ENCODE peak calls at places on chromosomes 7 and 10, in seven cellular contexts. L, T, S, X, Y, O and D are unnamed samples.

GRCh38 chr7:90551036-90551435 is 45.1 kb upstream of the CDK14 start:
- DNase-seq in L (no peak), X (no peak), Y (no peak), O (no peak), S (no peak), T (no peak), D (no peak)

GRCh38 chr7:55016061-55016745 is 2.6 kb upstream of the EGFR start:
- DNase-seq in L (no peak), O (no peak), S (no peak), T (no peak), Y (no peak), X (no peak), D (no peak)

GRCh38 chr7:140400381-140400780 is 2.1 kb upstream of the SLC37A3 start:
- DNase-seq in O (no peak), L (no peak), X (no peak), T (no peak), S (no peak), Y (no peak), D (no peak)

GRCh38 chr10:69179089-69179742 is 818 bp upstream of the SUPV3L1 start:
- DNase-seq in X (no peak), O (no peak), L (peak), Y (peak), S (peak), T (no peak), D (no peak)

GRCh38 chr10:5887641-5888040 is 2.1 kb downstream of the ANKRD16 start:
- DNase-seq in O (no peak), Y (no peak), X (no peak), L (no peak), T (no peak), S (no peak), D (no peak)

GRCh38 chr7:112063974-112064373 is 142.2 kb downstream of the DOCK4 start:
- DNase-seq in O (no peak), X (no peak), L (no peak), T (no peak), Y (no peak), S (no peak), D (no peak)

GRCh38 chr10:43888551-43888950 is 239.9 kb upstream of the ZNF32 start:
- DNase-seq in S (no peak), Y (no peak), O (no peak), X (peak), T (no peak), L (no peak), D (no peak)

GRCh38 chr7:29300649-29301048 is 106.1 kb downstream of the CHN2 start:
- DNase-seq in Y (no peak), T (no peak), O (no peak), S (no peak), X (no peak), L (no peak), D (no peak)

GRCh38 chr7:124655990-124656389 is 109.6 kb downstream of the GPR37 start:
- DNase-seq in O (no peak), T (no peak), Y (no peak), S (no peak), X (no peak), L (no peak), D (no peak)

GRCh38 chr7:100799037-100799896 is 28.1 kb downstream of the EPHB4 start:
- DNase-seq in L (peak), T (peak), Y (peak), X (peak), S (peak), O (peak), D (peak)

GRCh38 chr7:155322530-155322929 is 24.9 kb downstream of the INSIG1 start:
- DNase-seq in L (no peak), Y (no peak), O (no peak), S (no peak), T (no peak), X (peak), D (no peak)

GRCh38 chr10:10295537-10295936 is 722.1 kb upstream of the CELF2 start:
- DNase-seq in L (no peak), O (no peak), S (no peak), Y (no peak), X (no peak), T (no peak), D (no peak)

GRCh38 chr7:108461855-108462254 is 5.6 kb upstream of the NRCAM start:
- DNase-seq in Y (no peak), O (no peak), S (no peak), L (no peak), X (no peak), T (no peak), D (no peak)

GRCh38 chr7:84507529-84507928 is 312.9 kb upstream of the SEMA3A start:
- DNase-seq in O (no peak), X (no peak), S (no peak), T (no peak), Y (no peak), L (no peak), D (no peak)